ENCODE peak calls at places on chromosome 14, in ten cellular contexts. D is fibroblast of mammary gland; L is astrocyte of the spinal cord; A is heart right ventricle; N is fibroblast of the aortic adventitia; C is adrenal gland; V is thyroid gland; K is CD4-positive, CD25-positive, alpha-beta regulatory T cell; M is esophagus squamous epithelium; F is left lung. Q is an unnamed sample.

GRCh38 chr14:63551338-63551737 is 8.2 kb upstream of the PPP2R5E start:
- DNase-seq in K (no peak), L (peak), C (no peak), A (no peak), D (peak), M (no peak), V (no peak), N (peak), F (no peak), Q (no peak)

GRCh38 chr14:34300330-34300729 is 161.7 kb downstream of the SPTSSA start:
- DNase-seq in M (no peak), A (no peak), V (no peak), N (no peak), K (no peak), L (no peak), D (no peak), F (no peak), C (no peak), Q (no peak)

GRCh38 chr14:52793061-52793460 is 1.7 kb upstream of the GNPNAT1 start:
- DNase-seq in C (no peak), F (no peak), V (no peak), N (no peak), D (no peak), M (no peak), K (no peak), L (no peak), A (no peak), Q (no peak)

GRCh38 chr14:46048127-46048526 is 603.5 kb downstream of the RPL10L start:
- DNase-seq in V (no peak), K (no peak), A (no peak), L (peak), D (peak), F (no peak), M (no peak), N (no peak), C (no peak), Q (no peak)

GRCh38 chr14:68232643-68233055 is 413.1 kb downstream of the RAD51B start:
- DNase-seq in D (peak), N (peak), A (no peak), L (peak), C (peak), F (no peak), K (no peak), V (peak), M (no peak), Q (peak)

GRCh38 chr14:53516261-53516774 is 363.2 kb upstream of the DDHD1 start:
- DNase-seq in C (no peak), L (peak), K (no peak), D (peak), A (no peak), F (no peak), V (no peak), N (peak), M (no peak), Q (no peak)

GRCh38 chr14:34212574-34212973 is 249.5 kb downstream of the SPTSSA start:
- DNase-seq in V (no peak), F (no peak), C (no peak), N (no peak), L (no peak), A (no peak), K (no peak), D (peak), M (no peak), Q (no peak)

GRCh38 chr14:40417777-40418401 is 985.7 kb upstream of the FBXO33 start:
- DNase-seq in D (peak), V (peak), A (no peak), M (no peak), N (no peak), L (no peak), K (no peak), F (no peak), C (peak), Q (no peak)

GRCh38 chr14:103143535-103143934 is 20.3 kb downstream of the TNFAIP2 start:
- DNase-seq in F (no peak), M (no peak), V (no peak), N (no peak), K (no peak), L (no peak), C (no peak), D (peak), A (no peak), Q (no peak)

GRCh38 chr14:69620211-69620611 is 8.8 kb downstream of the SUSD6 start:
- DNase-seq in M (no peak), K (no peak), N (no peak), D (no peak), L (no peak), F (no peak), V (no peak), A (no peak), C (no peak), Q (no peak)

GRCh38 chr14:35146711-35147149 is 24.4 kb downstream of the PRORP start:
- DNase-seq in L (no peak), N (no peak), D (no peak), C (no peak), M (no peak), K (no peak), V (no peak), A (no peak), F (no peak), Q (no peak)

GRCh38 chr14:20934148-20934762 is 21.0 kb upstream of the RNASE2 start:
- DNase-seq in V (no peak), A (peak), N (peak), D (peak), C (peak), K (no peak), M (no peak), F (peak), L (no peak), Q (peak)

GRCh38 chr14:93009471-93010117 is 86.6 kb downstream of the CHGA start:
- DNase-seq in K (no peak), V (no peak), F (no peak), C (no peak), L (no peak), A (no peak), M (no peak), N (no peak), D (peak), Q (peak)

GRCh38 chr14:98952595-98953325 is 319.2 kb downstream of the BCL11B start:
- DNase-seq in C (peak), A (no peak), V (no peak), N (peak), L (peak), F (no peak), M (no peak), K (no peak), D (peak), Q (peak)

GRCh38 chr14:21036746-21037145 is 2.1 kb upstream of the RNASE13 start:
- DNase-seq in V (no peak), L (no peak), N (no peak), F (no peak), C (no peak), A (no peak), K (no peak), M (no peak), D (no peak), Q (no peak)

GRCh38 chr14:85934123-85934885 is 404.4 kb downstream of the FLRT2 start:
- DNase-seq in A (no peak), K (peak), F (no peak), C (no peak), M (no peak), V (no peak), N (peak), L (peak), D (peak), Q (no peak)

GRCh38 chr14:95406756-95407155 is 87.0 kb upstream of the CLMN start:
- DNase-seq in D (no peak), M (no peak), K (no peak), A (no peak), N (no peak), V (no peak), F (no peak), L (no peak), C (no peak), Q (no peak)

GRCh38 chr14:83826838-83827237 is 1703.1 kb upstream of the FLRT2 start:
- DNase-seq in K (no peak), A (no peak), N (peak), V (no peak), L (peak), F (no peak), M (no peak), C (no peak), D (peak), Q (no peak)

GRCh38 chr14:96164861-96165490 is 39.7 kb upstream of the BDKRB2 start:
- DNase-seq in V (no peak), C (no peak), M (no peak), D (peak), F (no peak), N (no peak), L (no peak), K (no peak), A (no peak), Q (peak)

GRCh38 chr14:104281768-104282301 is 143.4 kb downstream of the KIF26A start:
- DNase-seq in F (peak), M (no peak), L (no peak), V (no peak), N (no peak), C (peak), A (no peak), D (no peak), K (no peak), Q (no peak)

GRCh38 chr14:70754989-70755388 is 54.3 kb downstream of the MAP3K9 start:
- DNase-seq in D (no peak), N (peak), C (no peak), F (peak), M (no peak), V (peak), L (peak), K (no peak), A (no peak), Q (no peak)

GRCh38 chr14:89861630-89862029 is 92.9 kb downstream of the EFCAB11 start:
- DNase-seq in C (no peak), D (no peak), A (no peak), N (no peak), V (no peak), K (no peak), F (no peak), M (no peak), L (no peak), Q (no peak)

GRCh38 chr14:103928011-103928890 is at the start of gene TDRD9:
- DNase-seq in K (no peak), C (no peak), N (no peak), L (no peak), D (no peak), M (no peak), V (peak), A (no peak), F (no peak), Q (no peak)

GRCh38 chr14:59208224-59208814 is 19.9 kb downstream of the DAAM1 start:
- DNase-seq in K (no peak), V (no peak), L (peak), D (peak), F (no peak), A (no peak), N (peak), M (no peak), C (no peak), Q (no peak)

GRCh38 chr14:86712176-86712575 is 1182.2 kb downstream of the FLRT2 start:
- DNase-seq in A (no peak), L (no peak), V (no peak), N (no peak), M (no peak), K (no peak), F (no peak), D (no peak), C (no peak), Q (no peak)

GRCh38 chr14:90109858-90110257 is 48.1 kb downstream of the KCNK13 start:
- DNase-seq in D (no peak), K (no peak), C (no peak), A (no peak), V (peak), M (no peak), N (no peak), F (no peak), L (no peak), Q (no peak)

GRCh38 chr14:102185360-102185759 is 45.7 kb downstream of the WDR20 start:
- DNase-seq in K (no peak), C (no peak), M (no peak), A (no peak), N (no peak), D (no peak), F (no peak), L (no peak), V (no peak), Q (no peak)

GRCh38 chr14:103867523-103867953 is 20.2 kb upstream of the PPP1R13B start:
- DNase-seq in L (no peak), A (peak), M (no peak), C (peak), K (no peak), F (peak), N (no peak), V (peak), D (no peak), Q (no peak)

GRCh38 chr14:80787876-80788275 is 153.7 kb downstream of the CEP128 start:
- DNase-seq in C (no peak), N (no peak), A (no peak), M (no peak), L (no peak), V (no peak), K (no peak), D (no peak), F (no peak), Q (no peak)

GRCh38 chr14:93201155-93201704 is 5.6 kb downstream of the GON7 start:
- DNase-seq in D (no peak), F (no peak), C (no peak), L (no peak), N (no peak), V (no peak), M (no peak), A (no peak), K (no peak), Q (no peak)

GRCh38 chr14:56801920-56802319 is 8.4 kb downstream of the OTX2 start:
- DNase-seq in K (no peak), F (no peak), N (no peak), M (no peak), V (no peak), A (no peak), L (no peak), C (no peak), D (no peak), Q (no peak)
- H3K4me3 ChIP-seq in K (no peak), F (no peak), N (no peak), M (no peak), V (no peak), A (no peak), L (no peak), C (no peak), D (no peak), Q (no peak)

DNA sequence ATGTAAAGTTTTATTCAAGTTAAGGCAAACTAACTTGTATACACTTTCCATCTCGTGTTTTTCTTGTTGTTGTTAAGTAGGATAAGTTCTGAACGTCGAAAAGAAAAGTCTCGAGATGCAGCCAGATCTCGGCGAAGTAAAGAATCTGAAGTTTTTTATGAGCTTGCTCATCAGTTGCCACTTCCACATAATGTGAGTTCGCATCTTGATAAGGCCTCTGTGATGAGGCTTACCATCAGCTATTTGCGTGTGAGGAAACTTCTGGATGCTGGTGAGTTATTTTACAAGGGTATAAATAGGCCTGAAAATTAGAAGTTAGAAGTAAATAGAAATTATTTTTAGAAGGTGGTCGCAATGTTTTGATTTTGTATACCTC is 25.0 kb downstream of the HIF1A start:
- DNase-seq in A (no peak), D (no peak), F (no peak), K (no peak), M (no peak), L (no peak), V (no peak), C (no peak), N (no peak), Q (no peak)
- H3K4me3 ChIP-seq in A (no peak), D (no peak), F (no peak), K (peak), M (no peak), L (no peak), V (no peak), C (no peak), N (no peak), Q (no peak)

GRCh38 chr14:54597795-54598443 is 31.0 kb downstream of the SAMD4A start:
- DNase-seq in V (no peak), N (no peak), K (no peak), M (no peak), F (no peak), A (no peak), D (peak), L (peak), C (no peak), Q (no peak)
- H3K4me3 ChIP-seq in V (no peak), N (no peak), K (no peak), M (no peak), F (no peak), A (no peak), D (no peak), L (no peak), C (no peak), Q (no peak)

GRCh38 chr14:101111620-101112290 is 208.2 kb upstream of the RTL1 start:
- DNase-seq in K (no peak), A (no peak), D (no peak), F (peak), M (no peak), V (no peak), N (no peak), C (no peak), L (no peak), Q (peak)
- H3K4me3 ChIP-seq in K (no peak), A (no peak), D (no peak), F (no peak), M (no peak), V (no peak), N (no peak), C (no peak), L (no peak), Q (no peak)

DNA sequence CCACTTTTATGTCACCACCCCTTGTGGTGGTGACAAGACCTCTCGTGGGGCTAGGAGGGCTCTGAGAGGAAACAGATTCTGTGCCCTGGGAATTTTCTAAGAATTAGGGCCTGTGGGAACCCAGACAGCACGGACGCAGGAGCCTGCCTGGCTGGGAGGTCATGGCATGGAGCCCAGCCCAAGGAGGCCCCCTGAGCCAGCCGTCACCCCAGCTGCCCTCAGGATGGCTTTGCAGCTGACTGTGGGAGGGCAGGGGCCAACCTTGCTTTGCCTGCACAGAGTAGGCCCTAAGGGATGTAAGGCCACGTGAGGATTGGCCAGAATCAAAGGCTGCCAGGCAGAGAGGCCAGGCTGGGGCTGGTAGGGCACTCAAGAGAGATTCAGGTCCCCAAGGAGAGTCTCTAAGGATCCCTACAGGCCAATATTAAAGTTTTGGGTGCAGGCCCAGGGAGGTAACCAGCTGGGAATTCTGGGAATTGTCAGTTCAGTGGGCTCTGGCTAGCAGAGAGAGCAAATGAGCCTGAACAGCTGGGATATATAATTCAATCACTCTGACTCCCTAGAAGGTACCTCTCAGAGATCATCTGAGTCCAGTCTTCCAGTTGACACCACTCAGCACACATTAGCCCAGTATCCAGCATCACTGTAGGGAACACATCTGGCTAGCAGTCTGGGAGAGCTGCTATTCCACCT is 6.4 kb downstream of the LTBP2 start:
- DNase-seq in L (no peak), N (no peak), F (no peak), A (no peak), V (no peak), K (no peak), D (peak), M (no peak), C (no peak), Q (no peak)
- H3K4me3 ChIP-seq in L (no peak), N (no peak), F (no peak), A (no peak), V (no peak), K (no peak), D (no peak), M (no peak), C (no peak), Q (no peak)

GRCh38 chr14:50792634-50793068 is 38.3 kb downstream of the NIN start:
- DNase-seq in M (no peak), N (no peak), D (no peak), L (no peak), V (no peak), C (no peak), A (no peak), K (no peak), F (no peak), Q (no peak)

GRCh38 chr14:50792058-50792477 is 38.9 kb downstream of the NIN start:
- DNase-seq in D (no peak), K (no peak), A (no peak), M (no peak), L (no peak), C (no peak), N (no peak), V (no peak), F (no peak), Q (no peak)

GRCh38 chr14:50794063-50794645 is 36.8 kb downstream of the NIN start:
- DNase-seq in C (no peak), A (no peak), D (no peak), F (no peak), L (no peak), K (no peak), V (no peak), N (no peak), M (no peak), Q (no peak)

GRCh38 chr14:50791201-50791600 is 39.8 kb downstream of the NIN start:
- DNase-seq in F (no peak), N (no peak), K (no peak), A (no peak), V (no peak), M (no peak), C (no peak), D (no peak), L (no peak), Q (no peak)

GRCh38 chr14:50790568-50790967 is 40.4 kb downstream of the NIN start:
- DNase-seq in K (no peak), N (peak), F (no peak), V (no peak), C (no peak), M (no peak), L (no peak), A (no peak), D (no peak), Q (no peak)
- H3K4me3 ChIP-seq in K (no peak), N (no peak), F (no peak), V (no peak), C (no peak), M (no peak), L (no peak), A (no peak), D (no peak), Q (peak)

GRCh38 chr14:65230287-65230728 is 128.0 kb upstream of the MAX start:
- DNase-seq in M (no peak), A (peak), L (no peak), F (no peak), V (peak), K (no peak), C (no peak), N (peak), D (peak), Q (peak)
- H3K4me3 ChIP-seq in M (no peak), A (peak), L (no peak), F (peak), V (no peak), K (peak), C (peak), N (no peak), D (no peak), Q (peak)

GRCh38 chr14:26328766-26329165 is 269.1 kb downstream of the NOVA1 start:
- DNase-seq in K (no peak), C (no peak), M (no peak), D (no peak), N (no peak), F (no peak), L (no peak), A (no peak), V (no peak), Q (no peak)

GRCh38 chr14:26319139-26319864 is 278.5 kb downstream of the NOVA1 start:
- DNase-seq in F (no peak), K (no peak), L (no peak), M (no peak), N (no peak), V (no peak), C (no peak), D (no peak), A (no peak), Q (no peak)

DNA sequence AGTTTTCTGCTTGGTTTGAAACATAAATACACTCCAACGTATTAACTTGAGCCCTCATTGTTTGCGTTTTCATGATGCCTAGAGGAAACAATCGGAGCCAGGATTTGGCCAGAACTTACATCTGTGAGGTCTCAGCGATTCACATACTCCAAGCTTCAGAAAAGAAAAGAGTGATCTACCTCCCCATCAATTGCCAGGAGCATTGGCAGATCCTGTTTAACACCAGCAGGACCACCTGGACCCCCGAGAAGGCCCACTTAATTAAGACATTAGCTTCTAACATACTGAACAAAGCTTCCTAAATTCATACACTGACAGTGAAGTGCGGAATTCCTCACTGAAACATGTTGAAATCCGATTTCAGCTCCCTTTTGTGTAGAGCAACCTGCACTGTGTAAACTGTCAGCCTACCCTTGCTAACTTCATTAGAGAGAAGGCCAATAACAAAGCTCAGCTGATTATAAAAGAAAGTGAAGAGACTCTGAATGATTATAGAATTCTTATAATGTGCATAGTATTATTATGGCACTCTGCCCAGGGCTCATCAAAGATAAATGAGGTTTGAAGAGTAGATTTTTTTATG is 274.0 kb downstream of the NOVA1 start:
- DNase-seq in M (no peak), V (no peak), A (no peak), K (no peak), F (no peak), N (no peak), L (no peak), C (no peak), D (no peak), Q (no peak)
- H3K4me3 ChIP-seq in M (no peak), V (no peak), A (no peak), K (no peak), F (no peak), N (no peak), L (no peak), C (no peak), D (no peak), Q (no peak)